ENCODE peak calls at places on chromosomes 4 and X, in eight cellular contexts. G is neural progenitor cell, P is hepatocyte, E is PC-3, H is SK-N-SH, O is GM23248, C is GM23338, K is MM.1S. Q is an unnamed sample. For H3K27me3, the result is how much of the 10 kb centered on the place peaks cover.

GRCh38 chrX:17655232-17656034 is 81.9 kb upstream of the SCML1 start:
- DNase-seq in C (peak), K (no peak), O (peak), H (peak), G (peak), E (no peak), P (peak), Q (no peak)

GRCh38 chr4:125070869-125071268 is 243.9 kb upstream of the FAT4 start:
- DNase-seq in H (no peak), G (no peak), O (no peak), E (no peak), C (peak), K (peak), P (no peak), Q (no peak)

GRCh38 chrX:143621276-143621675 is 14.6 kb downstream of the SLITRK4 start:
- DNase-seq in H (no peak), K (no peak), O (no peak), E (no peak), P (no peak), C (no peak), G (no peak), Q (no peak)

GRCh38 chr4:14897217-14897616 is 105.1 kb upstream of the CPEB2 start:
- DNase-seq in P (peak), K (no peak), H (no peak), C (no peak), O (peak), G (no peak), E (peak), Q (no peak)

GRCh38 chr4:25722964-25723363 is 67.3 kb downstream of the SLC34A2 start:
- DNase-seq in E (no peak), O (no peak), H (no peak), K (no peak), C (no peak), P (peak), G (no peak), Q (no peak)

GRCh38 chr4:148112231-148112982 is 329.8 kb downstream of the NR3C2 start:
- DNase-seq in C (no peak), O (peak), E (no peak), G (no peak), H (no peak), K (no peak), P (peak), Q (no peak)

GRCh38 chr4:66681962-66682361 is 863.3 kb downstream of the CENPC start:
- DNase-seq in O (no peak), P (no peak), H (no peak), C (no peak), E (no peak), K (no peak), G (no peak), Q (no peak)

GRCh38 chr4:131085009-131085408 is 1989.1 kb downstream of the C4orf33 start:
- DNase-seq in K (no peak), O (no peak), E (no peak), P (no peak), C (no peak), G (no peak), H (no peak), Q (no peak)

GRCh38 chr4:70979445-70980008 is 13.9 kb upstream of the DCK start:
- DNase-seq in K (no peak), H (no peak), G (no peak), C (no peak), P (no peak), O (no peak), E (no peak), Q (no peak)

GRCh38 chr4:125115476-125115875 is 199.3 kb upstream of the FAT4 start:
- DNase-seq in K (no peak), H (no peak), C (no peak), P (no peak), O (peak), G (no peak), E (no peak), Q (no peak)

DNA sequence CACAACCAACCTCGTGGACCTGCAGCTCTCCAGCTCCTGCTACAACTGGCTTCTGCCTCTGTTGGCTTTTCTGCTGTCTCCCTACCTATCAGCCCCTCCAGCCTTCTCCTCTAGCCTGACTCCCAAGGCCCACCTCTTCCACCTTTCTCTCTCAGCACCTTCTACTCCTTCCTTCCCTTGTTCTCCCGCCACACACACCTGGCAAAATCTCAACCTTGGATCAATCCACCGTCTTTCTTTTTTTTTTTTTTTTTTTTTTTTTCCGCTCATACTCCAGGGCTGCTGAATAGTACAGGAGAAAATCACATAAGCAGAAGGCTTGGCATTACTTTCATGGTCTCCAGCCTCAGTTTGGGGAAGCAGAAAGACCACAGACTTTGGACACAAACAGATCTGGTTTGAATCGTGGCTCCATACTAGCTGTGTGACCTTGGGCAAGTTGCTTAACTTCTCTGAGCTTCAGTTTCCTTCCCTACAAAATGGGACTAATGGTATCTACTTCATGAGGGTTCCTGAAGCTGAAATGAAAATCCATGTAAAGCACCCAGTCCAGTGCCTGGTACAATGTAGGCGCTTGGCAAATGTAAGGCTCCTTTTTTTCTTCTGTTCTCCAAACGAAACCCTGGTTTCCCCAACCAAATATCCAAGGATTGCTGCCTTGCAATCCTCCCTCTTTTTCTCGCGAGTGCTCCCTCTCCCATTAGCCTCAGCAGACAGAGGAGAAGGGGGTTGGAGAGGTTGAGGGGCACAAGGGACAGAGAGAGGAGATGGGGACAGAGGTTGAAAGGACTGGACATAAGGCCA is 1.7 kb downstream of the FGD1 start:
- DNase-seq in G (no peak), E (no peak), K (no peak), P (no peak), C (no peak), O (peak), H (no peak), Q (no peak)
- H3K27me3 ChIP-seq in G (under half), E (under half), K (under half), P (under half), C (under half), O (under half), H (under half), Q (under half)

GRCh38 chrX:152830312-152831305 is at the start of the genes CETN2 and NSDHL:
- DNase-seq in K (peak), E (peak), P (peak), G (peak), H (peak), C (peak), O (peak), Q (peak)
- H3K4me2 ChIP-seq in K (peak), E (peak), P (peak), G (peak), H (peak), C (peak), O (peak), Q (peak)

DNA sequence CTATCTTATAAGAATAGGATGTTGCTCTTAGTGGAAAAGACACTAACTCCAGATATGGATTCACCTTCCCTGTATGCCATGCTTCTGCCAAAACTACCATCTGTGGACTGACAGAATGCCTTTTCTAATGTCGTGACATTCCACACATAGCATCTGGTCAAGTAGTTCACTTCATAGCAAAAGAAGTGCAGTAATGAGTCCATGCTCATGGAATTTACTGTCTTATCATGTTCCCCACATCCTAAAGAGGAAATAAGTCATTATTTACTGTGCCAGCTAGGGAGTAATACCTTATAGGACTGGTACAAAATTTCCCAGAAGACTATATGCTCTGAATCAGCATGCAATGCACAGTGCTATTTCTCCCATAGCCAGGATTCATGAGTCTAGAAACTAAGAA is 562.4 kb downstream of the TLL1 start:
- DNase-seq in K (no peak), G (no peak), C (no peak), P (no peak), H (no peak), O (peak), E (peak), Q (no peak)
- TF ChIP-seq EZH2phosphoT487 in K (no peak), G (no peak), C (no peak), P (no peak), H (no peak), O (no peak), E (no peak), Q (no peak)

GRCh38 chr4:3877236-3877635 is 111.1 kb downstream of the ADRA2C start:
- DNase-seq in C (no peak), P (no peak), G (no peak), H (no peak), O (peak), E (no peak), K (no peak), Q (no peak)
- H3K27me3 ChIP-seq in C (under half), P (under half), G (half or more), H (under half), O (half or more), E (half or more), K (half or more), Q (under half)

GRCh38 chr4:81314897-81315470 is 100.0 kb upstream of the PRKG2 start:
- DNase-seq in O (peak), G (no peak), C (no peak), P (no peak), K (no peak), H (no peak), E (peak), Q (no peak)

GRCh38 chr4:81319657-81320056 is 104.6 kb upstream of the PRKG2 start:
- DNase-seq in E (no peak), P (peak), K (no peak), O (no peak), G (no peak), H (no peak), C (no peak), Q (no peak)

DNA sequence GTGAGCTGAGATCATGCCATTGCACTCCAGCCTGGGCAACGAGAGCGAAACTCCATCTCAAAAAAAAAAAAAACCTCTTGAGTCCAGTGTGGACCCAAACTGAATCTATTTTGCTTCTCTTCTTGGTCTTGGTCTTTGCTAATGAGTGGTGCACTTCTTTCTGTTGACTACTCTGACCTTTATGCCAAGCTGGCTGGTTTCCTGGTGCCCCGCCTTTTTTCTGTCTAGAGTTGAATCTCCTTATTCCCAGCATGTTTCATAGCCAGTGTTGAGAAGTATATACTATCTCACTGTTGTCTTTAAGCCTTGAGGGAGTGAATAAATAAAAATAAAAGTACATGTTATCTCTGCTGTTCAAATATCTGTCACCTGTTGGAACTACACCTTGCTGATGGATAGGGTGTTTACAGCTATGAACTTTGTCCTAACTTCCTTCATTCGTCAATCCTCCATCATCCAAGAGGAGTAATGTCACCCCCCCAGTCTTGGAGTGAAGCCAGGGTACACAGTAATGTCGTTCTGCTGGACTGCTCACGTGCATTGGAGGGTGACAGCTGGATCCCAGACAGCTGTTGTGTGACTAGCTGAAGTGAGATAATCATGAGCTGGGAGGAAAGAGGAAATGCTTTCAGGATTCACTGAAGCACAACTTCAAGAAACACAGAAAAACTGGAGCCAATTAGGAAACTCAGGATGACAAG is 99.3 kb upstream of the PRKG2 start:
- DNase-seq in E (peak), C (no peak), P (peak), K (no peak), G (peak), H (no peak), O (peak), Q (no peak)
- H3K4me2 ChIP-seq in E (peak), C (no peak), P (peak), K (peak), G (no peak), H (no peak), O (peak), Q (no peak)

GRCh38 chr4:1881709-1882108 is 10.5 kb downstream of the NSD2 start:
- DNase-seq in H (no peak), E (no peak), K (no peak), O (no peak), G (no peak), P (no peak), C (no peak), Q (no peak)

GRCh38 chr4:1887065-1887464 is 15.9 kb downstream of the NSD2 start:
- DNase-seq in C (no peak), G (no peak), E (no peak), P (no peak), K (no peak), O (no peak), H (no peak), Q (no peak)

GRCh38 chr4:1882850-1883271 is 11.7 kb downstream of the NSD2 start:
- DNase-seq in K (no peak), G (no peak), E (no peak), H (no peak), C (no peak), P (no peak), O (no peak), Q (no peak)

GRCh38 chr4:1883583-1883982 is 12.4 kb downstream of the NSD2 start:
- DNase-seq in E (no peak), G (no peak), K (no peak), H (no peak), P (no peak), O (no peak), C (no peak), Q (no peak)

GRCh38 chr4:1885414-1885813 is 14.2 kb downstream of the NSD2 start:
- DNase-seq in K (no peak), E (no peak), P (no peak), H (no peak), O (no peak), G (no peak), C (no peak), Q (no peak)
- TF ChIP-seq EZH2phosphoT487 in K (no peak), E (no peak), P (no peak), H (no peak), O (no peak), G (no peak), C (no peak), Q (no peak)

GRCh38 chrX:110138557-110138956 is 135.6 kb downstream of the TMEM164 start:
- DNase-seq in O (no peak), K (no peak), H (no peak), G (no peak), P (no peak), E (no peak), C (no peak), Q (no peak)
- H3K27me3 ChIP-seq in O (under half), K (under half), H (under half), G (under half), P (under half), E (under half), C (under half), Q (under half)

Q was measured in HCT116.